ENCODE peak calls at places on chromosomes 4 and X, in eight cellular contexts. V is ovary, Q is Daoy, W is HT1080, H is T-cell, L is G401, D is NCI-H748 treated with DMSO at 0.1 percent for 48 hours, C is myocyte. M is an unnamed sample.

GRCh38 chr4:74840931-74841330 is 46.6 kb upstream of the BTC start:
- DNase-seq in W (no peak), V (no peak), D (no peak), H (no peak), Q (no peak), C (peak; percentile 19), L (no peak), M (no peak)

GRCh38 chrX:154121207-154121606 is 22.8 kb upstream of the OPN1LW start:
- DNase-seq in L (no peak), W (no peak), V (no peak), Q (no peak), C (no peak), H (no peak), D (no peak), M (no peak)

GRCh38 chr4:169229571-169230028 is 41.2 kb downstream of the SH3RF1 start:
- DNase-seq in H (no peak), C (peak; percentile 72), Q (peak; percentile 64), D (peak; percentile 1), W (peak; percentile 91), V (no peak), L (no peak), M (no peak)

GRCh38 chr4:22897520-22898108 is 204.9 kb downstream of the GBA3 start:
- DNase-seq in V (no peak), C (peak; percentile 39), D (peak; percentile 4), Q (peak; percentile 13), L (peak; percentile 24), W (peak; percentile 14), H (no peak), M (no peak)

GRCh38 chr4:71559957-71560541 is 221.2 kb downstream of the SLC4A4 start:
- DNase-seq in V (no peak), L (no peak), W (peak; percentile 59), D (no peak), C (peak; percentile 12), Q (peak; percentile 17), H (no peak), M (no peak)

GRCh38 chrX:16185725-16186136 is 18.4 kb downstream of the MAGEB17 start:
- DNase-seq in L (no peak), D (no peak), Q (peak; percentile 69), W (peak; percentile 96), V (no peak), C (peak; percentile 35), H (no peak), M (no peak)

GRCh38 chr4:36042122-36042970 is 202.0 kb downstream of the ARAP2 start:
- DNase-seq in W (no peak), V (no peak), D (no peak), C (no peak), L (no peak), H (no peak), Q (no peak), M (no peak)

GRCh38 chrX:47619486-47620302 is at the start of gene SYN1:
- DNase-seq in Q (peak; percentile 86), L (peak; percentile 84), H (peak; percentile 65), D (peak; percentile 46), V (peak; percentile 90), C (peak; percentile 67), W (no peak), M (peak; percentile 74)

GRCh38 chr4:1578301-1578781 is 105.8 kb downstream of the FAM53A start:
- DNase-seq in V (peak; percentile 56), W (no peak), H (no peak), L (no peak), D (no peak), C (no peak), Q (no peak), M (no peak)